ENCODE peak calls at places on chromosome 19, in four cellular contexts. E is WTC11, K is K562, F is HepG2. G is an unnamed sample.

GRCh38 chr19:17214531-17215124 is 529 bp upstream of the USE1 start:
- DNase-seq in E (no peak), K (peak), F (no peak), G (no peak)

GRCh38 chr19:30669329-30670010 is 297.3 kb downstream of the ZNF536 start:
- DNase-seq in E (peak), K (peak), F (peak), G (no peak)

GRCh38 chr19:55690109-55690768 is 15.2 kb downstream of the EPN1 start:
- DNase-seq in E (no peak), K (no peak), F (no peak), G (no peak)

GRCh38 chr19:56076413-56076998 is 44.6 kb downstream of the ZNF787 start:
- DNase-seq in E (peak), K (peak), F (peak), G (no peak)

GRCh38 chr19:45826934-45827333 is 11.8 kb upstream of the RSPH6A start:
- DNase-seq in E (no peak), K (no peak), F (no peak), G (no peak)

GRCh38 chr19:9435279-9436268 is at the start of gene ZNF266:
- DNase-seq in E (peak), K (peak), F (peak), G (peak)

GRCh38 chr19:17947815-17948473 is 15.1 kb downstream of the CCDC124 start:
- DNase-seq in E (peak), K (peak), F (peak), G (no peak)

GRCh38 chr19:18626906-18627305 is 9.9 kb upstream of the KLHL26 start:
- DNase-seq in E (no peak), K (no peak), F (no peak), G (no peak)

GRCh38 chr19:4375164-4375619 is 25.2 kb downstream of the SH3GL1 start:
- DNase-seq in E (peak), K (peak), F (peak), G (no peak)

GRCh38 chr19:54136864-54137113 is 773 bp upstream of the CNOT3 start:
- DNase-seq in E (no peak), K (no peak), F (no peak), G (no peak)

GRCh38 chr19:37943480-37943879 is 36.5 kb downstream of the SIPA1L3 start:
- DNase-seq in E (no peak), K (peak), F (no peak), G (no peak)

GRCh38 chr19:15022752-15023151 is 26.5 kb upstream of the CASP14 start:
- DNase-seq in E (peak), K (no peak), F (no peak), G (no peak)

GRCh38 chr19:19213822-19214558 is 2.2 kb downstream of the NCAN start:
- DNase-seq in E (peak), K (no peak), F (no peak), G (no peak)

GRCh38 chr19:1253514-1254080 is 5.2 kb downstream of the MIDN start:
- DNase-seq in E (no peak), K (no peak), F (peak), G (no peak)

GRCh38 chr19:41352609-41353465 is 885 bp downstream of the TGFB1 start:
- DNase-seq in E (peak), K (peak), F (peak), G (no peak)

GRCh38 chr19:48874309-48875135 is 2.3 kb downstream of the PPP1R15A start:
- DNase-seq in E (no peak), K (peak), F (no peak), G (no peak)

GRCh38 chr19:41753936-41754529 is 1.3 kb upstream of the CEACAM6 start:
- DNase-seq in E (peak), K (peak), F (peak), G (no peak)

GRCh38 chr19:39599116-39599515 is 3.2 kb upstream of the LGALS13 start:
- DNase-seq in E (peak), K (peak), F (peak), G (no peak)

GRCh38 chr19:23542562-23542961 is 144.4 kb downstream of the ZNF675 start:
- DNase-seq in E (no peak), K (no peak), F (no peak), G (no peak)

GRCh38 chr19:23543351-23543750 is 143.7 kb downstream of the ZNF675 start:
- DNase-seq in E (no peak), K (no peak), F (no peak), G (no peak)

GRCh38 chr19:23541991-23542390 is 145.0 kb downstream of the ZNF675 start:
- DNase-seq in E (no peak), K (no peak), F (no peak), G (no peak)

DNA sequence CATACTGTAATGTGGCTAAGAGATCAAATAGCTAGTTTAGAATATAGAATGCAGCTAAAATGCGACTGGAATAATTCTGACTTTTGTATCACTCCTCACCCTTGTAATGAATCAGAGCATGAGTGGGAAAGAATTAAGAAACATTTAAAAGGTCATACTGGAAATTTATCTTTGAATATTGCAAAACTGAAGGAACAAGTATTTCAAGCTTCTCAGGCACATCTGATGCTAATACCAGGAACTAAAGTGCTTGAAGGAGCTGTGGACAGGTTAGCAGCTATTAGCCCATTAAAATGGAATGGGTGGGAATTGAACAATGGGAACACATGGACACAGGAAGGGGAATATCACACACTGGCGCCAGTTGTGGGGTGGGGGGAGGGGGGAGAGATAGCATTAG is 144.2 kb upstream of the ZNF91 start:
- DNase-seq in E (no peak), K (no peak), F (no peak), G (no peak)
- TF ChIP-seq TCF7 in E (no peak), K (no peak), F (no peak), G (no peak)

GRCh38 chr19:32289566-32290210 is 55.7 kb upstream of the ZNF507 start:
- DNase-seq in E (no peak), K (no peak), F (no peak), G (no peak)

GRCh38 chr19:32287086-32287485 is 58.3 kb upstream of the ZNF507 start:
- DNase-seq in E (no peak), K (no peak), F (no peak), G (no peak)

GRCh38 chr19:32291876-32292275 is 53.5 kb upstream of the ZNF507 start:
- DNase-seq in E (no peak), K (no peak), F (no peak), G (no peak)

DNA sequence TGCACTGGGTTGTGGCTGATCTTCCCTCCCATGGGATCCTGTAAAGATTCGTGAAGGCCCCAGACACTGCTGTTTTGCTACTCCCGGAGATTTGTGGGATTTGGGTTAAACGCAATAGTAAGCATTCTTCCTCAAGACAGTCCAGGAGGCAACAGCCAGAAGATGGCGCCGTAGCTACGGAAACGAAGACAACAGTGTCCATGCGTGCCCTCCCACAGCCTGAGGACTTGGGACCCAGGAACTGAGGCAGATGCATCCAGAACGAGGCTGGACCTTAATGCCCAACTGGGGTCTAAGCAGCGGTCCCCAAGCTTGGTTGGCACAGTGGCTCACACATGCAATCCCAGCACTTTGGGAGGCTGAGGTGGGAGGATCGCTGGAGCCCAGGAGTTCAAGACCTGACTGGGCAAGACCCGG is 57.6 kb upstream of the ZNF507 start:
- DNase-seq in E (peak), K (peak), F (peak), G (no peak)
- TF ChIP-seq TCF7 in E (no peak), K (no peak), F (no peak), G (no peak)

GRCh38 chr19:36113895-36114762 is 546 bp downstream of the POLR2I start:
- DNase-seq in E (peak), K (peak), F (no peak), G (no peak)
- TF ChIP-seq TCF7 in E (no peak), K (no peak), F (no peak), G (no peak)

GRCh38 chr19:35718345-35719041 is 690 bp downstream of the KMT2B start:
- DNase-seq in E (peak), K (no peak), F (no peak), G (no peak)
- TF ChIP-seq TCF7 in E (no peak), K (no peak), F (no peak), G (no peak)

G was measured in GM12878.